ENCODE peak calls at places on chromosomes 7 and 10, in four cellular contexts. J is stimulated activated CD8-positive, alpha-beta memory T cell treated with anti-CD3 and anti-CD28 coated beads, Interleukin-4, amount 100 ng/mL, for 4 hours; Q is fibroblast of gingiva; B is T-helper 9 cell. S is an unnamed sample.

GRCh38 chr7:80783688-80784327 is 135.0 kb downstream of the SEMA3C start:
- DNase-seq in B (no peak), J (no peak), Q (peak; percentile 34), S (no peak)

GRCh38 chr10:31262672-31263071 is 56.3 kb upstream of the ZEB1 start:
- DNase-seq in B (no peak), J (no peak), Q (peak; percentile 92), S (no peak)

GRCh38 chr10:93199221-93199681 is 125.6 kb downstream of the CYP26A1 start:
- DNase-seq in J (no peak), Q (peak; percentile 58), B (no peak), S (no peak)

GRCh38 chr10:49323171-49323895 is 24.4 kb downstream of the C10orf71 start:
- DNase-seq in B (no peak), J (no peak), Q (no peak), S (no peak)

GRCh38 chr7:38656976-38657375 is 25.8 kb upstream of the AMPH start:
- DNase-seq in B (no peak), J (no peak), Q (peak; percentile 13), S (no peak)

GRCh38 chr10:118927317-118927716 is 102.2 kb upstream of the NANOS1 start:
- DNase-seq in Q (peak; percentile 12), B (no peak), J (no peak), S (no peak)

GRCh38 chr7:99768471-99768870 is 15.5 kb downstream of the CYP3A4 start:
- DNase-seq in B (no peak), Q (no peak), J (no peak), S (no peak)

GRCh38 chr10:67612577-67613537 is 83.1 kb downstream of the CTNNA3 start:
- DNase-seq in Q (no peak), J (no peak), B (peak; percentile 33), S (peak; percentile 82)

GRCh38 chr10:105210546-105210945 is 569.5 kb downstream of the SORCS3 start:
- DNase-seq in J (no peak), B (no peak), Q (no peak), S (no peak)

GRCh38 chr10:8130973-8131911 is 76.8 kb downstream of the GATA3 start:
- DNase-seq in J (no peak), Q (no peak), B (no peak), S (no peak)

GRCh38 chr7:131031100-131031868 is 296.4 kb upstream of the MKLN1 start:
- DNase-seq in B (no peak), J (no peak), Q (no peak), S (no peak)

GRCh38 chr7:10643545-10643944 is 330.1 kb upstream of the PHF14 start:
- DNase-seq in B (no peak), Q (no peak), J (no peak), S (peak; percentile 71)

GRCh38 chr10:72525277-72525676 is 100.6 kb downstream of the MICU1 start:
- DNase-seq in B (no peak), J (no peak), Q (peak; percentile 35), S (no peak)

GRCh38 chr7:149821191-149822148 is 16.7 kb upstream of the ZNF862 start:
- DNase-seq in Q (no peak), J (no peak), B (no peak), S (no peak)

GRCh38 chr7:148726385-148726784 is 27.7 kb downstream of the CUL1 start:
- DNase-seq in J (no peak), Q (no peak), B (no peak), S (no peak)

GRCh38 chr7:139494835-139495568 is 11.5 kb upstream of the KLRG2 start:
- DNase-seq in B (no peak), Q (no peak), J (no peak), S (no peak)

GRCh38 chr10:79093658-79094411 is 25.1 kb downstream of the ZMIZ1 start:
- DNase-seq in J (no peak), B (no peak), Q (peak; percentile 96), S (peak; percentile 45)

GRCh38 chr7:91280604-91281003 is 16.4 kb downstream of the FZD1 start:
- DNase-seq in Q (no peak), B (no peak), J (no peak), S (no peak)

GRCh38 chr7:158365332-158365731 is 222.3 kb downstream of the PTPRN2 start:
- DNase-seq in J (no peak), Q (no peak), B (no peak), S (no peak)

GRCh38 chr10:114905450-114905849 is 32.5 kb upstream of the TRUB1 start:
- DNase-seq in B (no peak), J (no peak), Q (no peak), S (no peak)

GRCh38 chr7:139768249-139768824 is 9.5 kb downstream of the HIPK2 start:
- DNase-seq in J (no peak), Q (no peak), B (no peak), S (no peak)

GRCh38 chr7:30709549-30709948 is 27.3 kb upstream of the CRHR2 start:
- DNase-seq in J (no peak), B (no peak), Q (no peak), S (no peak)

GRCh38 chr7:108311446-108312168 is 144.6 kb downstream of the NRCAM start:
- DNase-seq in B (no peak), Q (peak; percentile 76), J (no peak), S (no peak)

GRCh38 chr10:3139135-3139910 is 33.3 kb downstream of the PITRM1 start:
- DNase-seq in Q (no peak), B (no peak), J (no peak), S (no peak)

GRCh38 chr10:188546-188945 is 53.3 kb downstream of the ZMYND11 start:
- DNase-seq in B (no peak), Q (no peak), J (no peak), S (no peak)